ENCODE peak calls at places on chromosomes 7 and 10, in nine cellular contexts. One of them, this sample, is unnamed.

GRCh38 chr7:77455334-77455733 is 39.2 kb upstream of the GSAP start:
- DNase-seq in NCI-H1092 treated with DMSO at 0.1 percent for 48 hours: no peak
- DNase-seq in substantia nigra: no peak
- DNase-seq in omental fat pad: no peak
- DNase-seq in hippocampal formation: peak
- DNase-seq in T-helper 2 cell: no peak
- DNase-seq in stimulated activated CD4-positive, alpha-beta T cell treated with anti-CD3 and anti-CD28 coated beads, Interleukin-1b, Interleukin-23, amount 100 ng/mL, for 1 hour: no peak
- DNase-seq in ureter: no peak
- DNase-seq in ecto neural progenitor cell: no peak
- DNase-seq in this sample: no peak

GRCh38 chr7:29622335-29623265 is 59.0 kb downstream of the PRR15 start:
- DNase-seq in NCI-H1092 treated with DMSO at 0.1 percent for 48 hours: no peak
- DNase-seq in ureter: no peak
- DNase-seq in T-helper 2 cell: no peak
- DNase-seq in omental fat pad: no peak
- DNase-seq in hippocampal formation: no peak
- DNase-seq in substantia nigra: no peak
- DNase-seq in stimulated activated CD4-positive, alpha-beta T cell treated with anti-CD3 and anti-CD28 coated beads, Interleukin-1b, Interleukin-23, amount 100 ng/mL, for 1 hour: no peak
- DNase-seq in ecto neural progenitor cell: no peak
- DNase-seq in this sample: no peak

GRCh38 chr7:51187941-51188340 is 128.7 kb downstream of the COBL start:
- DNase-seq in ecto neural progenitor cell: peak
- DNase-seq in omental fat pad: no peak
- DNase-seq in stimulated activated CD4-positive, alpha-beta T cell treated with anti-CD3 and anti-CD28 coated beads, Interleukin-1b, Interleukin-23, amount 100 ng/mL, for 1 hour: no peak
- DNase-seq in T-helper 2 cell: no peak
- DNase-seq in hippocampal formation: peak
- DNase-seq in substantia nigra: peak
- DNase-seq in ureter: no peak
- DNase-seq in NCI-H1092 treated with DMSO at 0.1 percent for 48 hours: no peak
- DNase-seq in this sample: peak

GRCh38 chr10:112546474-112546873 is 99.5 kb downstream of the VTI1A start:
- DNase-seq in substantia nigra: no peak
- DNase-seq in hippocampal formation: no peak
- DNase-seq in T-helper 2 cell: no peak
- DNase-seq in NCI-H1092 treated with DMSO at 0.1 percent for 48 hours: no peak
- DNase-seq in stimulated activated CD4-positive, alpha-beta T cell treated with anti-CD3 and anti-CD28 coated beads, Interleukin-1b, Interleukin-23, amount 100 ng/mL, for 1 hour: no peak
- DNase-seq in ureter: no peak
- DNase-seq in omental fat pad: no peak
- DNase-seq in ecto neural progenitor cell: no peak
- DNase-seq in this sample: no peak

GRCh38 chr7:43572516-43573049 is 10.3 kb upstream of the STK17A start:
- DNase-seq in T-helper 2 cell: no peak
- DNase-seq in NCI-H1092 treated with DMSO at 0.1 percent for 48 hours: no peak
- DNase-seq in stimulated activated CD4-positive, alpha-beta T cell treated with anti-CD3 and anti-CD28 coated beads, Interleukin-1b, Interleukin-23, amount 100 ng/mL, for 1 hour: no peak
- DNase-seq in substantia nigra: peak
- DNase-seq in ecto neural progenitor cell: no peak
- DNase-seq in ureter: no peak
- DNase-seq in omental fat pad: no peak
- DNase-seq in hippocampal formation: no peak
- DNase-seq in this sample: no peak

GRCh38 chr7:22945584-22945983 is 68.3 kb downstream of the HYCC1 start:
- DNase-seq in hippocampal formation: no peak
- DNase-seq in NCI-H1092 treated with DMSO at 0.1 percent for 48 hours: no peak
- DNase-seq in substantia nigra: no peak
- DNase-seq in stimulated activated CD4-positive, alpha-beta T cell treated with anti-CD3 and anti-CD28 coated beads, Interleukin-1b, Interleukin-23, amount 100 ng/mL, for 1 hour: no peak
- DNase-seq in ecto neural progenitor cell: no peak
- DNase-seq in omental fat pad: no peak
- DNase-seq in ureter: no peak
- DNase-seq in T-helper 2 cell: no peak
- DNase-seq in this sample: no peak

GRCh38 chr7:156380261-156380660 is 260.3 kb upstream of the RNF32 start:
- DNase-seq in stimulated activated CD4-positive, alpha-beta T cell treated with anti-CD3 and anti-CD28 coated beads, Interleukin-1b, Interleukin-23, amount 100 ng/mL, for 1 hour: no peak
- DNase-seq in omental fat pad: no peak
- DNase-seq in T-helper 2 cell: no peak
- DNase-seq in ecto neural progenitor cell: no peak
- DNase-seq in hippocampal formation: no peak
- DNase-seq in NCI-H1092 treated with DMSO at 0.1 percent for 48 hours: no peak
- DNase-seq in ureter: peak
- DNase-seq in substantia nigra: no peak
- DNase-seq in this sample: no peak

GRCh38 chr7:53325061-53325460 is 289.6 kb downstream of the POM121L12 start:
- DNase-seq in stimulated activated CD4-positive, alpha-beta T cell treated with anti-CD3 and anti-CD28 coated beads, Interleukin-1b, Interleukin-23, amount 100 ng/mL, for 1 hour: no peak
- DNase-seq in T-helper 2 cell: no peak
- DNase-seq in ureter: no peak
- DNase-seq in substantia nigra: no peak
- DNase-seq in NCI-H1092 treated with DMSO at 0.1 percent for 48 hours: no peak
- DNase-seq in omental fat pad: no peak
- DNase-seq in hippocampal formation: no peak
- DNase-seq in ecto neural progenitor cell: no peak
- DNase-seq in this sample: no peak

GRCh38 chr10:67779455-67780205 is 58.4 kb downstream of the DNAJC12 start:
- DNase-seq in ureter: peak
- DNase-seq in hippocampal formation: peak
- DNase-seq in T-helper 2 cell: peak
- DNase-seq in ecto neural progenitor cell: peak
- DNase-seq in NCI-H1092 treated with DMSO at 0.1 percent for 48 hours: peak
- DNase-seq in stimulated activated CD4-positive, alpha-beta T cell treated with anti-CD3 and anti-CD28 coated beads, Interleukin-1b, Interleukin-23, amount 100 ng/mL, for 1 hour: peak
- DNase-seq in omental fat pad: peak
- DNase-seq in substantia nigra: peak
- DNase-seq in this sample: no peak

GRCh38 chr7:80563561-80564327 is 51.9 kb upstream of the GNAT3 start:
- DNase-seq in stimulated activated CD4-positive, alpha-beta T cell treated with anti-CD3 and anti-CD28 coated beads, Interleukin-1b, Interleukin-23, amount 100 ng/mL, for 1 hour: no peak
- DNase-seq in substantia nigra: no peak
- DNase-seq in hippocampal formation: no peak
- DNase-seq in omental fat pad: no peak
- DNase-seq in ureter: no peak
- DNase-seq in NCI-H1092 treated with DMSO at 0.1 percent for 48 hours: no peak
- DNase-seq in T-helper 2 cell: no peak
- DNase-seq in ecto neural progenitor cell: no peak
- DNase-seq in this sample: no peak

GRCh38 chr7:44385384-44386138 is 60.2 kb upstream of the CAMK2B start:
- DNase-seq in substantia nigra: no peak
- DNase-seq in omental fat pad: no peak
- DNase-seq in ecto neural progenitor cell: peak
- DNase-seq in stimulated activated CD4-positive, alpha-beta T cell treated with anti-CD3 and anti-CD28 coated beads, Interleukin-1b, Interleukin-23, amount 100 ng/mL, for 1 hour: no peak
- DNase-seq in hippocampal formation: peak
- DNase-seq in T-helper 2 cell: no peak
- DNase-seq in ureter: no peak
- DNase-seq in NCI-H1092 treated with DMSO at 0.1 percent for 48 hours: no peak
- DNase-seq in this sample: no peak

GRCh38 chr7:141585592-141586510 is 34.6 kb downstream of the AGK start:
- DNase-seq in NCI-H1092 treated with DMSO at 0.1 percent for 48 hours: no peak
- DNase-seq in hippocampal formation: no peak
- DNase-seq in T-helper 2 cell: no peak
- DNase-seq in substantia nigra: no peak
- DNase-seq in ecto neural progenitor cell: no peak
- DNase-seq in ureter: no peak
- DNase-seq in omental fat pad: no peak
- DNase-seq in stimulated activated CD4-positive, alpha-beta T cell treated with anti-CD3 and anti-CD28 coated beads, Interleukin-1b, Interleukin-23, amount 100 ng/mL, for 1 hour: no peak
- DNase-seq in this sample: no peak

GRCh38 chr7:18860226-18860625 is 257.2 kb downstream of the TWIST1 start:
- DNase-seq in hippocampal formation: no peak
- DNase-seq in ureter: no peak
- DNase-seq in NCI-H1092 treated with DMSO at 0.1 percent for 48 hours: no peak
- DNase-seq in T-helper 2 cell: no peak
- DNase-seq in ecto neural progenitor cell: no peak
- DNase-seq in stimulated activated CD4-positive, alpha-beta T cell treated with anti-CD3 and anti-CD28 coated beads, Interleukin-1b, Interleukin-23, amount 100 ng/mL, for 1 hour: no peak
- DNase-seq in substantia nigra: no peak
- DNase-seq in omental fat pad: no peak
- DNase-seq in this sample: no peak

GRCh38 chr10:131553581-131553980 is 242.1 kb upstream of the TCERG1L start:
- DNase-seq in T-helper 2 cell: no peak
- DNase-seq in ureter: no peak
- DNase-seq in omental fat pad: no peak
- DNase-seq in ecto neural progenitor cell: peak
- DNase-seq in NCI-H1092 treated with DMSO at 0.1 percent for 48 hours: no peak
- DNase-seq in hippocampal formation: no peak
- DNase-seq in substantia nigra: no peak
- DNase-seq in stimulated activated CD4-positive, alpha-beta T cell treated with anti-CD3 and anti-CD28 coated beads, Interleukin-1b, Interleukin-23, amount 100 ng/mL, for 1 hour: no peak
- DNase-seq in this sample: no peak

GRCh38 chr7:69782917-69783684 is 184.8 kb downstream of the AUTS2 start:
- DNase-seq in omental fat pad: no peak
- DNase-seq in ecto neural progenitor cell: no peak
- DNase-seq in hippocampal formation: peak
- DNase-seq in substantia nigra: peak
- DNase-seq in ureter: peak
- DNase-seq in stimulated activated CD4-positive, alpha-beta T cell treated with anti-CD3 and anti-CD28 coated beads, Interleukin-1b, Interleukin-23, amount 100 ng/mL, for 1 hour: no peak
- DNase-seq in T-helper 2 cell: no peak
- DNase-seq in NCI-H1092 treated with DMSO at 0.1 percent for 48 hours: peak
- DNase-seq in this sample: no peak

GRCh38 chr10:132626019-132626760 is 88.6 kb downstream of the INPP5A start:
- DNase-seq in NCI-H1092 treated with DMSO at 0.1 percent for 48 hours: no peak
- DNase-seq in T-helper 2 cell: no peak
- DNase-seq in hippocampal formation: no peak
- DNase-seq in substantia nigra: no peak
- DNase-seq in stimulated activated CD4-positive, alpha-beta T cell treated with anti-CD3 and anti-CD28 coated beads, Interleukin-1b, Interleukin-23, amount 100 ng/mL, for 1 hour: no peak
- DNase-seq in ecto neural progenitor cell: no peak
- DNase-seq in omental fat pad: peak
- DNase-seq in ureter: no peak
- DNase-seq in this sample: no peak

GRCh38 chr7:897771-898376 is 21.5 kb downstream of the GET4 start:
- DNase-seq in ureter: no peak
- DNase-seq in hippocampal formation: no peak
- DNase-seq in omental fat pad: no peak
- DNase-seq in T-helper 2 cell: no peak
- DNase-seq in stimulated activated CD4-positive, alpha-beta T cell treated with anti-CD3 and anti-CD28 coated beads, Interleukin-1b, Interleukin-23, amount 100 ng/mL, for 1 hour: no peak
- DNase-seq in NCI-H1092 treated with DMSO at 0.1 percent for 48 hours: no peak
- DNase-seq in ecto neural progenitor cell: no peak
- DNase-seq in substantia nigra: no peak
- DNase-seq in this sample: no peak

GRCh38 chr7:80940539-80941205 is 21.8 kb upstream of the SEMA3C start:
- DNase-seq in ureter: no peak
- DNase-seq in ecto neural progenitor cell: no peak
- DNase-seq in NCI-H1092 treated with DMSO at 0.1 percent for 48 hours: no peak
- DNase-seq in omental fat pad: no peak
- DNase-seq in stimulated activated CD4-positive, alpha-beta T cell treated with anti-CD3 and anti-CD28 coated beads, Interleukin-1b, Interleukin-23, amount 100 ng/mL, for 1 hour: no peak
- DNase-seq in T-helper 2 cell: no peak
- DNase-seq in hippocampal formation: no peak
- DNase-seq in substantia nigra: no peak
- DNase-seq in this sample: no peak

GRCh38 chr7:1607686-1608085 is 37.9 kb upstream of the PSMG3 start:
- DNase-seq in NCI-H1092 treated with DMSO at 0.1 percent for 48 hours: no peak
- DNase-seq in hippocampal formation: no peak
- DNase-seq in omental fat pad: no peak
- DNase-seq in T-helper 2 cell: no peak
- DNase-seq in ureter: no peak
- DNase-seq in substantia nigra: no peak
- DNase-seq in ecto neural progenitor cell: no peak
- DNase-seq in stimulated activated CD4-positive, alpha-beta T cell treated with anti-CD3 and anti-CD28 coated beads, Interleukin-1b, Interleukin-23, amount 100 ng/mL, for 1 hour: no peak
- DNase-seq in this sample: no peak